ENCODE peak calls at places on chromosome 21, in nine cellular contexts. K is K562, J is retinal pigment epithelial cell, U is AG04450, Q is adrenal gland, F is fibroblast of the aortic adventitia, R is tibial artery, E is astrocyte of the spinal cord, G is upper lobe of right lung. M is an unnamed sample.

GRCh38 chr21:42460391-42461184 is 35.4 kb downstream of the RSPH1 start:
- DNase-seq in R (no peak), J (no peak), K (no peak), E (no peak), F (no peak), G (no peak), Q (no peak), U (no peak), M (no peak)

GRCh38 chr21:35138665-35139381 is 89.7 kb upstream of the RUNX1 start:
- DNase-seq in R (no peak), K (peak; percentile 72), G (no peak), J (peak; percentile 94), E (peak; percentile 96), Q (no peak), U (peak; percentile 61), F (peak; percentile 85), M (peak; percentile 45)

GRCh38 chr21:42533306-42533962 is 19.8 kb downstream of the SLC37A1 start:
- DNase-seq in R (no peak), F (no peak), G (no peak), U (no peak), Q (no peak), J (no peak), E (no peak), K (no peak), M (no peak)

GRCh38 chr21:33362044-33362555 is 37.3 kb downstream of the IFNAR1 start:
- DNase-seq in E (no peak), U (no peak), G (no peak), R (no peak), F (no peak), K (peak; percentile 22), J (no peak), Q (no peak), M (no peak)

GRCh38 chr21:34530264-34530663 is 18.3 kb upstream of the KCNE1 start:
- DNase-seq in E (peak; percentile 89), J (no peak), Q (no peak), U (no peak), K (no peak), G (no peak), F (peak; percentile 61), R (no peak), M (peak; percentile 82)

GRCh38 chr21:33825898-33826297 is 89.7 kb downstream of the ATP5PO start:
- DNase-seq in J (peak; percentile 19), F (peak; percentile 74), K (no peak), Q (no peak), E (peak; percentile 73), G (no peak), U (peak; percentile 24), R (no peak), M (peak; percentile 65)

GRCh38 chr21:35641271-35642016 is 418.9 kb downstream of the SETD4 start:
- DNase-seq in G (no peak), R (no peak), K (no peak), F (peak; percentile 66), J (no peak), E (peak; percentile 28), Q (no peak), U (no peak), M (peak; percentile 64)

GRCh38 chr21:35145626-35146236 is 96.6 kb upstream of the RUNX1 start:
- DNase-seq in U (no peak), F (no peak), E (no peak), K (no peak), R (no peak), G (no peak), Q (peak; percentile 12), J (no peak), M (no peak)

GRCh38 chr21:28283652-28284490 is 708.8 kb downstream of the LTN1 start:
- DNase-seq in Q (no peak), K (no peak), U (peak; percentile 75), J (peak; percentile 51), E (peak; percentile 84), F (peak; percentile 100), G (no peak), R (no peak), M (peak; percentile 93)

GRCh38 chr21:45295576-45296365 is 8.1 kb upstream of the POFUT2 start:
- DNase-seq in G (no peak), J (no peak), U (no peak), F (no peak), Q (peak; percentile 74), E (peak; percentile 75), K (no peak), R (peak; percentile 20), M (peak; percentile 75)

GRCh38 chr21:35528109-35529042 is 479.3 kb upstream of the RUNX1 start:
- DNase-seq in U (no peak), Q (peak; percentile 14), R (no peak), K (no peak), F (peak; percentile 17), G (peak; percentile 62), J (no peak), E (no peak), M (no peak)

GRCh38 chr21:40047993-40048730 is 180.9 kb downstream of the PCP4 start:
- DNase-seq in J (no peak), E (peak; percentile 10), R (peak; percentile 36), Q (peak; percentile 90), U (no peak), G (no peak), F (no peak), K (no peak), M (no peak)

GRCh38 chr21:33364830-33365229 is 38.4 kb upstream of the IFNGR2 start:
- DNase-seq in F (no peak), Q (no peak), U (no peak), G (no peak), K (no peak), J (no peak), E (no peak), R (no peak), M (no peak)

DNA sequence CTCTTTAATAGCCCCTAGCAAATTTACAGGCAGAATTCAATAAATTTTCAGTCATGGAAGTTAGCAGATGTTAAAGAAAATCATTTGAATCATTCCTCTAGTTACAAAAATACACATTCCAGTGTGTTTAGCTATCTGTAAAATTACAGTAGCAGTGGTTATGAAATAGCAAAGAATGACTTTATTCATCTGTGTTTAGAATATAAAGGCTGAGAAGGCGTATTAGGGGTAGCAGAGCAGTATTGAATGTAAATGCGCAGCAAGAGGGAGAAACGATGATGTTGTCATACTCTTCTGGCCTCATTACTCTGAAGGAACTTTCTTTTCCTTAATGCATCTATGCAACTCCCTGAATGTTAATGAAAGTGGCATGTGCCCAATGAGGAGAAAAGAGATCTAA is 106.2 kb upstream of the CYYR1 start:
- DNase-seq in U (no peak), J (no peak), G (no peak), F (no peak), E (no peak), R (no peak), K (no peak), Q (no peak), M (no peak)
- TF ChIP-seq CTCF in U (no peak), J (no peak), G (no peak), F (no peak), E (no peak), R (no peak), K (no peak), Q (no peak), M (no peak)

GRCh38 chr21:32184059-32184458 is 94.8 kb downstream of the MIS18A start:
- DNase-seq in E (no peak), G (no peak), R (no peak), K (no peak), J (no peak), F (no peak), U (no peak), Q (no peak), M (no peak)

GRCh38 chr21:32185726-32186125 is 93.1 kb downstream of the MIS18A start:
- DNase-seq in U (no peak), G (no peak), E (no peak), F (no peak), J (no peak), R (no peak), Q (no peak), K (no peak), M (no peak)

GRCh38 chr21:32182449-32182848 is 96.4 kb downstream of the MIS18A start:
- DNase-seq in J (no peak), Q (no peak), K (no peak), U (no peak), E (no peak), G (no peak), R (no peak), F (no peak), M (no peak)

GRCh38 chr21:32185103-32185502 is 93.7 kb downstream of the MIS18A start:
- DNase-seq in U (no peak), K (no peak), G (no peak), E (no peak), Q (no peak), J (no peak), R (no peak), F (no peak), M (no peak)

GRCh38 chr21:32184485-32184884 is 94.4 kb downstream of the MIS18A start:
- DNase-seq in K (no peak), R (no peak), Q (no peak), G (no peak), E (no peak), J (no peak), U (no peak), F (no peak), M (no peak)
- TF ChIP-seq CTCF in K (peak; percentile 25), R (no peak), Q (no peak), G (no peak), E (no peak), J (no peak), U (no peak), F (no peak), M (no peak)

GRCh38 chr21:43816611-43817071 is 27.3 kb downstream of the RRP1 start:
- DNase-seq in J (no peak), U (no peak), K (no peak), E (no peak), G (no peak), F (no peak), R (no peak), Q (no peak), M (no peak)
- TF ChIP-seq CTCF in J (peak; percentile 14), U (no peak), K (peak; percentile 25), E (peak; percentile 20), G (no peak), F (no peak), R (no peak), Q (no peak), M (no peak)

GRCh38 chr21:30408782-30409494 is 13.1 kb downstream of the KRTAP13-1 start:
- DNase-seq in U (no peak), G (peak; percentile 78), R (no peak), F (peak; percentile 1), E (peak; percentile 44), K (peak; percentile 8), J (no peak), Q (peak; percentile 8), M (peak; percentile 84)
- TF ChIP-seq CTCF in U (no peak), G (peak; percentile 37), R (peak; percentile 38), F (no peak), E (peak; percentile 30), K (peak; percentile 29), J (peak; percentile 14), Q (no peak), M (peak; percentile 50)

DNA sequence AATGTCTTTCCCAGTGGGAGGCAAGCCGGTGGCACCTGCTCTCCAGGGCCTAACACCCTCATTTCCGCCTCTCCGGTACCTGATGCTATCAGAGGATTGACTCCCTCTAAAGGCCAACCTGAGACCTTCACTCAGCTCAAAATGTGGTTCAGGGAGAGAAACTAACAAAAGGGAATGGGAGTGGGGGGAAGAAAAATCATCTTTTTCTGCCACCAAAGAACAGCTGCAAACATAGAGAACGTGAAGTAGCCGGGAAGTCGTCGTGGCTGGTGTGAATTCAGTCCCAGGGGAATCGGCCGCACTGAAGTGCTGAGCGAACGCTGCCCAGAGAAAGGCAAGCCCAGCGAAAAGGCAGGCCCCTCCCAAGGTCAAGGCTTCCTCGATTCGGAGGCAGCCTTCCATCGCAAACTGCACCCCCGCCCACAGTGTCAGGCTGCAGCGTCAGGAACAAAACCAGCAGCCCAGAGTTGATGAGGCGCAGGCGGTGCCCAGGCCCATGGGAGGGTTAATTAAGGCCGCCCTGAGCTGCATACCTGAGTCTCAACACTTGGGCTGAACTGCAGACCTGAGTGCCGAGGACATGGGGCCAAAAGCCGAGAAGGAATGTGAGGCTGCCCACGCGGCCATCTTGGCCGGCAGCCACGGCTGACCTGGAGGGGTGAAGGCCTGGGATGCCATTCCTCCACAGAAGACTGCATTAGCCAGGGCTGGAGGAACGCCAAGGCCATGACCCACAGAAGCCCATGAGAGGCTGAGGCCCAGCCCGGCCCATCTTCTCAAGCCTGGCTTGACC is 160.2 kb downstream of the PSMG1 start:
- DNase-seq in J (peak; percentile 91), K (peak; percentile 49), R (no peak), Q (peak; percentile 52), F (peak; percentile 62), U (no peak), E (no peak), G (peak; percentile 90), M (peak; percentile 40)
- TF ChIP-seq CTCF in J (peak; percentile 55), K (peak; percentile 53), R (peak; percentile 19), Q (no peak), F (peak; percentile 34), U (peak; percentile 32), E (peak; percentile 37), G (peak; percentile 26), M (peak; percentile 18)

M was measured in fibroblast of mammary gland.